ENCODE peak calls at places on chromosome 3, in four cellular contexts. One of them, this sample, is unnamed.

GRCh38 chr3:63970596-63971468 is 52.5 kb downstream of the PSMD6 start:
- DNase-seq in mucosa of gallbladder: peak; percentile 40
- DNase-seq in iris pigment epithelial cell: no peak
- DNase-seq in naive thymus-derived CD8-positive, alpha-beta T cell: no peak
- DNase-seq in this sample: no peak

GRCh38 chr3:66490214-66490613 is 10.6 kb downstream of the LRIG1 start:
- DNase-seq in iris pigment epithelial cell: peak; percentile 79
- DNase-seq in mucosa of gallbladder: no peak
- DNase-seq in naive thymus-derived CD8-positive, alpha-beta T cell: no peak
- DNase-seq in this sample: no peak

GRCh38 chr3:117887896-117888295 is 1146.8 kb downstream of the IGSF11 start:
- DNase-seq in mucosa of gallbladder: no peak
- DNase-seq in naive thymus-derived CD8-positive, alpha-beta T cell: no peak
- DNase-seq in iris pigment epithelial cell: no peak
- DNase-seq in this sample: peak; percentile 23

GRCh38 chr3:128395500-128396125 is 71.1 kb downstream of the DNAJB8 start:
- DNase-seq in iris pigment epithelial cell: peak; percentile 72
- DNase-seq in mucosa of gallbladder: peak; percentile 60
- DNase-seq in naive thymus-derived CD8-positive, alpha-beta T cell: no peak
- DNase-seq in this sample: no peak

GRCh38 chr3:134392336-134392983 is 18.2 kb upstream of the AMOTL2 start:
- DNase-seq in naive thymus-derived CD8-positive, alpha-beta T cell: no peak
- DNase-seq in mucosa of gallbladder: no peak
- DNase-seq in iris pigment epithelial cell: no peak
- DNase-seq in this sample: no peak

GRCh38 chr3:89467886-89468479 is 360.6 kb downstream of the EPHA3 start:
- DNase-seq in mucosa of gallbladder: peak; percentile 25
- DNase-seq in iris pigment epithelial cell: no peak
- DNase-seq in naive thymus-derived CD8-positive, alpha-beta T cell: no peak
- DNase-seq in this sample: no peak

GRCh38 chr3:177672252-177672911 is 475.1 kb upstream of the TBL1XR1 start:
- DNase-seq in iris pigment epithelial cell: no peak
- DNase-seq in naive thymus-derived CD8-positive, alpha-beta T cell: no peak
- DNase-seq in mucosa of gallbladder: no peak
- DNase-seq in this sample: no peak

GRCh38 chr3:34646911-34647465 is 848.6 kb downstream of the PDCD6IP start:
- DNase-seq in mucosa of gallbladder: no peak
- DNase-seq in naive thymus-derived CD8-positive, alpha-beta T cell: no peak
- DNase-seq in iris pigment epithelial cell: no peak
- DNase-seq in this sample: no peak

GRCh38 chr3:72137865-72138861 is 353.2 kb upstream of the PROK2 start:
- DNase-seq in naive thymus-derived CD8-positive, alpha-beta T cell: no peak
- DNase-seq in mucosa of gallbladder: no peak
- DNase-seq in iris pigment epithelial cell: no peak
- DNase-seq in this sample: no peak

GRCh38 chr3:15804553-15805095 is 6.8 kb upstream of the ANKRD28 start:
- DNase-seq in mucosa of gallbladder: no peak
- DNase-seq in iris pigment epithelial cell: no peak
- DNase-seq in naive thymus-derived CD8-positive, alpha-beta T cell: no peak
- DNase-seq in this sample: no peak

GRCh38 chr3:58005662-58006061 is 2.6 kb upstream of the FLNB start:
- DNase-seq in naive thymus-derived CD8-positive, alpha-beta T cell: no peak
- DNase-seq in iris pigment epithelial cell: peak; percentile 76
- DNase-seq in mucosa of gallbladder: no peak
- DNase-seq in this sample: peak; percentile 78

GRCh38 chr3:44805960-44806359 is 44.4 kb downstream of the KIF15 start:
- DNase-seq in iris pigment epithelial cell: no peak
- DNase-seq in mucosa of gallbladder: no peak
- DNase-seq in naive thymus-derived CD8-positive, alpha-beta T cell: no peak
- DNase-seq in this sample: no peak

GRCh38 chr3:38597502-38598060 is 51.9 kb downstream of the SCN5A start:
- DNase-seq in mucosa of gallbladder: no peak
- DNase-seq in iris pigment epithelial cell: no peak
- DNase-seq in naive thymus-derived CD8-positive, alpha-beta T cell: peak; percentile 37
- DNase-seq in this sample: no peak

GRCh38 chr3:31114929-31115283 is 220.4 kb upstream of the GADL1 start:
- DNase-seq in iris pigment epithelial cell: no peak
- DNase-seq in naive thymus-derived CD8-positive, alpha-beta T cell: no peak
- DNase-seq in mucosa of gallbladder: no peak
- DNase-seq in this sample: no peak

GRCh38 chr3:160296591-160296990 is 71.4 kb downstream of the C3orf80 start:
- DNase-seq in iris pigment epithelial cell: peak; percentile 33
- DNase-seq in naive thymus-derived CD8-positive, alpha-beta T cell: no peak
- DNase-seq in mucosa of gallbladder: no peak
- DNase-seq in this sample: no peak

GRCh38 chr3:160374472-160374871 is 24.6 kb downstream of the IFT80 start:
- DNase-seq in mucosa of gallbladder: no peak
- DNase-seq in naive thymus-derived CD8-positive, alpha-beta T cell: no peak
- DNase-seq in iris pigment epithelial cell: peak; percentile 24
- DNase-seq in this sample: no peak